ENCODE peak calls at places on chromosomes 11 and 22, in six cellular contexts. One of them, this sample, is unnamed. For H3K4me1, the result is how much of the 10 kb centered on the place peaks cover.

GRCh38 chr11:77047007-77047927 is 13.1 kb downstream of the B3GNT6 start:
- DNase-seq in H1: peak
- DNase-seq in IMR-90: peak
- DNase-seq in uterus: peak
- DNase-seq in adrenal gland: peak
- DNase-seq in K562: peak
- DNase-seq in this sample: no peak

GRCh38 chr11:76629133-76629852 is 41.3 kb downstream of the LRRC32 start:
- DNase-seq in IMR-90: peak
- DNase-seq in K562: no peak
- DNase-seq in adrenal gland: peak
- DNase-seq in H1: no peak
- DNase-seq in uterus: peak
- DNase-seq in this sample: no peak

GRCh38 chr11:73143126-73143838 is 1.2 kb upstream of the FCHSD2 start:
- DNase-seq in uterus: no peak
- DNase-seq in H1: no peak
- DNase-seq in IMR-90: peak
- DNase-seq in K562: peak
- DNase-seq in adrenal gland: no peak
- DNase-seq in this sample: no peak

GRCh38 chr11:106765849-106766248 is 252.4 kb downstream of the GUCY1A2 start:
- DNase-seq in uterus: no peak
- DNase-seq in adrenal gland: no peak
- DNase-seq in K562: no peak
- DNase-seq in H1: no peak
- DNase-seq in IMR-90: no peak
- DNase-seq in this sample: no peak

GRCh38 chr11:62788991-62789390 is 1.8 kb downstream of the TMEM179B start:
- DNase-seq in IMR-90: no peak
- DNase-seq in H1: no peak
- DNase-seq in uterus: no peak
- DNase-seq in adrenal gland: no peak
- DNase-seq in K562: peak
- DNase-seq in this sample: no peak

GRCh38 chr11:134433251-134433650 is 21.2 kb upstream of the B3GAT1 start:
- DNase-seq in uterus: no peak
- DNase-seq in IMR-90: no peak
- DNase-seq in adrenal gland: no peak
- DNase-seq in K562: no peak
- DNase-seq in H1: no peak
- DNase-seq in this sample: no peak

GRCh38 chr11:61680622-61681191 is 516 bp downstream of the DAGLA start:
- DNase-seq in adrenal gland: no peak
- DNase-seq in H1: no peak
- DNase-seq in IMR-90: no peak
- DNase-seq in K562: no peak
- DNase-seq in uterus: no peak
- DNase-seq in this sample: no peak

GRCh38 chr11:68038718-68039525 is at the start of gene TCIRG1:
- DNase-seq in uterus: peak
- DNase-seq in adrenal gland: peak
- DNase-seq in K562: peak
- DNase-seq in IMR-90: peak
- DNase-seq in H1: peak
- DNase-seq in this sample: peak

GRCh38 chr11:59610289-59610688 is 5.3 kb downstream of the OSBP start:
- DNase-seq in H1: no peak
- DNase-seq in uterus: no peak
- DNase-seq in IMR-90: no peak
- DNase-seq in K562: no peak
- DNase-seq in adrenal gland: no peak
- DNase-seq in this sample: no peak

GRCh38 chr11:94809251-94809650 is 41.1 kb downstream of the AMOTL1 start:
- DNase-seq in adrenal gland: no peak
- DNase-seq in K562: no peak
- DNase-seq in IMR-90: peak
- DNase-seq in uterus: no peak
- DNase-seq in H1: no peak
- DNase-seq in this sample: no peak

GRCh38 chr11:36574486-36574885 is 6.7 kb downstream of the RAG1 start:
- DNase-seq in K562: no peak
- DNase-seq in H1: no peak
- DNase-seq in uterus: no peak
- DNase-seq in adrenal gland: no peak
- DNase-seq in IMR-90: no peak
- DNase-seq in this sample: no peak

GRCh38 chr22:28548411-28548810 is 131.2 kb downstream of the TTC28 start:
- DNase-seq in IMR-90: no peak
- DNase-seq in K562: no peak
- DNase-seq in adrenal gland: no peak
- DNase-seq in uterus: no peak
- DNase-seq in H1: no peak
- DNase-seq in this sample: no peak

GRCh38 chr11:68840661-68841653 is 759 bp downstream of the CPT1A start:
- DNase-seq in H1: no peak
- DNase-seq in K562: peak
- DNase-seq in IMR-90: peak
- DNase-seq in adrenal gland: peak
- DNase-seq in uterus: peak
- DNase-seq in this sample: peak

GRCh38 chr11:6568191-6568918 is 35.1 kb downstream of the RRP8 start:
- DNase-seq in uterus: no peak
- DNase-seq in K562: peak
- DNase-seq in adrenal gland: peak
- DNase-seq in H1: no peak
- DNase-seq in IMR-90: peak
- DNase-seq in this sample: no peak

GRCh38 chr11:20363500-20364411 is at the start of gene HTATIP2:
- DNase-seq in H1: no peak
- DNase-seq in uterus: peak
- DNase-seq in K562: peak
- DNase-seq in adrenal gland: peak
- DNase-seq in IMR-90: peak
- DNase-seq in this sample: peak

GRCh38 chr22:49998718-49999062 is 13.9 kb downstream of the IL17REL start:
- DNase-seq in IMR-90: no peak
- DNase-seq in uterus: no peak
- DNase-seq in K562: no peak
- DNase-seq in H1: no peak
- DNase-seq in adrenal gland: no peak
- DNase-seq in this sample: no peak

GRCh38 chr11:6405039-6405667 is 13.7 kb downstream of the APBB1 start:
- DNase-seq in K562: no peak
- DNase-seq in IMR-90: no peak
- DNase-seq in uterus: peak
- DNase-seq in H1: peak
- DNase-seq in adrenal gland: peak
- DNase-seq in this sample: no peak

GRCh38 chr11:69521461-69521860 is 40.0 kb downstream of the LINC01488 start:
- DNase-seq in K562: no peak
- DNase-seq in IMR-90: no peak
- DNase-seq in H1: peak
- DNase-seq in adrenal gland: no peak
- DNase-seq in uterus: no peak
- DNase-seq in this sample: no peak

GRCh38 chr11:13339196-13340153 is 61.9 kb downstream of the BMAL1 start:
- DNase-seq in H1: no peak
- DNase-seq in K562: peak
- DNase-seq in uterus: no peak
- DNase-seq in IMR-90: peak
- DNase-seq in adrenal gland: no peak
- DNase-seq in this sample: no peak

GRCh38 chr22:36445158-36445668 is 36.2 kb downstream of the TXN2 start:
- DNase-seq in adrenal gland: peak
- DNase-seq in uterus: peak
- DNase-seq in K562: no peak
- DNase-seq in H1: no peak
- DNase-seq in IMR-90: peak
- DNase-seq in this sample: no peak

GRCh38 chr11:35139883-35140282 is 912 bp downstream of the CD44 start:
- DNase-seq in H1: no peak
- DNase-seq in K562: no peak
- DNase-seq in uterus: no peak
- DNase-seq in adrenal gland: peak
- DNase-seq in IMR-90: no peak
- DNase-seq in this sample: no peak
- H3K4me1 ChIP-seq in H1: under half
- H3K4me1 ChIP-seq in K562: under half
- H3K4me1 ChIP-seq in uterus: under half
- H3K4me1 ChIP-seq in adrenal gland: under half
- H3K4me1 ChIP-seq in IMR-90: under half
- H3K4me1 ChIP-seq in this sample: half or more

GRCh38 chr11:33360642-33361041 is 103.5 kb downstream of the HIPK3 start:
- DNase-seq in IMR-90: no peak
- DNase-seq in adrenal gland: no peak
- DNase-seq in K562: no peak
- DNase-seq in H1: no peak
- DNase-seq in uterus: no peak
- DNase-seq in this sample: no peak

GRCh38 chr11:33358150-33358831 is 101.1 kb downstream of the HIPK3 start:
- DNase-seq in K562: no peak
- DNase-seq in uterus: no peak
- DNase-seq in H1: no peak
- DNase-seq in adrenal gland: no peak
- DNase-seq in IMR-90: no peak
- DNase-seq in this sample: no peak
- TF ChIP-seq POLR2A in K562: no peak
- TF ChIP-seq POLR2A in uterus: no peak
- TF ChIP-seq POLR2A in H1: no peak
- TF ChIP-seq POLR2A in adrenal gland: no peak
- TF ChIP-seq POLR2A in IMR-90: no peak
- TF ChIP-seq POLR2A in this sample: no peak

GRCh38 chr11:45144126-45145082 is 2.0 kb upstream of the PRDM11 start:
- DNase-seq in IMR-90: no peak
- DNase-seq in adrenal gland: peak
- DNase-seq in uterus: no peak
- DNase-seq in H1: no peak
- DNase-seq in K562: no peak
- DNase-seq in this sample: no peak

GRCh38 chr11:45143494-45143893 is 2.9 kb upstream of the PRDM11 start:
- DNase-seq in H1: no peak
- DNase-seq in adrenal gland: no peak
- DNase-seq in K562: no peak
- DNase-seq in uterus: no peak
- DNase-seq in IMR-90: no peak
- DNase-seq in this sample: no peak

GRCh38 chr11:45142241-45142885 is 4.1 kb upstream of the PRDM11 start:
- DNase-seq in adrenal gland: peak
- DNase-seq in K562: no peak
- DNase-seq in IMR-90: peak
- DNase-seq in uterus: peak
- DNase-seq in H1: no peak
- DNase-seq in this sample: no peak

GRCh38 chr11:45141631-45142030 is 4.8 kb upstream of the PRDM11 start:
- DNase-seq in adrenal gland: no peak
- DNase-seq in H1: no peak
- DNase-seq in IMR-90: no peak
- DNase-seq in uterus: no peak
- DNase-seq in K562: no peak
- DNase-seq in this sample: no peak

DNA sequence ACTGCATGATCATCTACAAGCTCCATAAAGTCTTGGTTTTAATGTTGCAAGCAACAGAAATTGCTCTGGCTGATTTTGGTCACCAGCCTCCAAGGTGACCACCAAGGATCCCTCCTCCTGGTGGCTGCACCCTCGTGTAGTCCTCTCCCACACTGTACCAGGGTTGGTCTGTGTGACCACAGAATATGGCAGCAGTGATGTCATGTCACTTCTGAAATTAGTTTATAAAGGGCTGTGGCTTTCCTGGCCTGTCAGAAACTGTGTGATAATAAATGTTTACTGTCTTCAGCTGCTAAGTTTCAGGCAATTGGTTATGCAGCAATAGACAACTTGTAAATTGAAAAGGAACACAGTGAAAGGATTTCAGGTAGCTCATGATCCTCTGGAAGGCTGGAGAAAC is 5.3 kb upstream of the PRDM11 start:
- DNase-seq in IMR-90: no peak
- DNase-seq in K562: no peak
- DNase-seq in uterus: no peak
- DNase-seq in adrenal gland: no peak
- DNase-seq in H1: no peak
- DNase-seq in this sample: no peak
- H3K4me1 ChIP-seq in IMR-90: under half
- H3K4me1 ChIP-seq in K562: under half
- H3K4me1 ChIP-seq in uterus: under half
- H3K4me1 ChIP-seq in adrenal gland: under half
- H3K4me1 ChIP-seq in H1: under half
- H3K4me1 ChIP-seq in this sample: under half

GRCh38 chr22:43088616-43088978 is 594 bp downstream of the TTLL1 start:
- DNase-seq in H1: no peak
- DNase-seq in uterus: no peak
- DNase-seq in K562: no peak
- DNase-seq in IMR-90: no peak
- DNase-seq in adrenal gland: no peak
- DNase-seq in this sample: no peak

GRCh38 chr22:43092085-43092484 is 2.9 kb upstream of the TTLL1 start:
- DNase-seq in IMR-90: peak
- DNase-seq in uterus: no peak
- DNase-seq in adrenal gland: no peak
- DNase-seq in K562: no peak
- DNase-seq in H1: no peak
- DNase-seq in this sample: no peak

GRCh38 chr22:43090130-43090789 is 1.1 kb upstream of the TTLL1 start:
- DNase-seq in K562: peak
- DNase-seq in H1: no peak
- DNase-seq in adrenal gland: peak
- DNase-seq in uterus: peak
- DNase-seq in IMR-90: peak
- DNase-seq in this sample: no peak

GRCh38 chr22:43085658-43086606 is 3.3 kb downstream of the TTLL1 start:
- DNase-seq in adrenal gland: no peak
- DNase-seq in K562: no peak
- DNase-seq in uterus: no peak
- DNase-seq in H1: no peak
- DNase-seq in IMR-90: no peak
- DNase-seq in this sample: no peak

DNA sequence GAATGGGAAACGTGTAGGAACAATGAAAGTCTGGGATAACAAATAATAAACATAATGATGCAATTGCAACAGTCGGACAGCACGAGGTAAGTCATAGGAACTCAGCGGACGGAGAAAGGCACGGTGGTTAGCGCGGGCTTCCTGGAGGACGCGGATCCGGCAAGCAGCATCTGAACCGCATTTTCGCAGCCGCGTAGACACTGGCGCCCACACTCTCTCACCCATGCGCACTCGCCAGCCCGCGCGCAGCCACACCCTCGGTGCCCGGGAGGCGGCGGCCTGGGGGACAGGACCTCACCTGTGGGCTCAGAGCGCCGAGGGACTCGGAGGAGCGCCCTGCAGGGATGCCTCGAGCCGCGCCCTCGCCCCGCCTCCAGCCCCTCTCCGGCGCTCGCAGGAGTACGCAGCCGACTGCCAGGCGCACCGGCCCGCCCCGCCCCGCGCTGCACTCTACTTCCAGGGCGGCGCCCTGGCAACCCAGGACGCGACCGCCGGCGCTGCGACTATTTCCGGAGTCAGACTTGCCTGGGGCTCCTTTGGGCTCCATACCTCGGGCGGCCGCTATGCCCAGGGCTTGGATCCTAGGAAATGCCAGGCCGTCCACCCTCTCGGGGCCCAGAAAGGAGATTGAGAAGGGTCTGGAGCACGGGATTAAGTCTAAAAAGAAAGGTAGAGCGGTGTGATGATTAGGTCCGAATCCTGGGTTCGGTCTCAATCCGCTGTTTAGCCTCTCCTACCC is at the start of gene TTLL1:
- DNase-seq in adrenal gland: peak
- DNase-seq in IMR-90: peak
- DNase-seq in uterus: peak
- DNase-seq in H1: peak
- DNase-seq in K562: peak
- DNase-seq in this sample: peak
- TF ChIP-seq POLR2A in adrenal gland: no peak
- TF ChIP-seq POLR2A in IMR-90: no peak
- TF ChIP-seq POLR2A in uterus: peak
- TF ChIP-seq POLR2A in H1: peak
- TF ChIP-seq POLR2A in K562: peak
- TF ChIP-seq POLR2A in this sample: no peak

This sample was measured in spleen.